ENCODE peak calls at places on chromosomes 4 and X, in four cellular contexts. One of them, this sample, is unnamed.

GRCh38 chrX:115030635-115031034 is 13.2 kb upstream of the IL13RA2 start:
- DNase-seq in psoas muscle: no peak
- DNase-seq in Kasumi-1: no peak
- DNase-seq in stimulated activated effector memory CD8-positive, alpha-beta T cell treated with anti-CD3 and anti-CD28 coated beads, Interleukin-12 subunit alpha, Interleukin-12 subunit beta, amount 100 ng/mL, for 72 hours: no peak
- DNase-seq in this sample: no peak

GRCh38 chrX:101357166-101357795 is 8.7 kb upstream of the TIMM8A start:
- DNase-seq in Kasumi-1: peak
- DNase-seq in stimulated activated effector memory CD8-positive, alpha-beta T cell treated with anti-CD3 and anti-CD28 coated beads, Interleukin-12 subunit alpha, Interleukin-12 subunit beta, amount 100 ng/mL, for 72 hours: no peak
- DNase-seq in psoas muscle: no peak
- DNase-seq in this sample: no peak

GRCh38 chrX:69546417-69546816 is 42.3 kb downstream of the NALF2 start:
- DNase-seq in stimulated activated effector memory CD8-positive, alpha-beta T cell treated with anti-CD3 and anti-CD28 coated beads, Interleukin-12 subunit alpha, Interleukin-12 subunit beta, amount 100 ng/mL, for 72 hours: no peak
- DNase-seq in psoas muscle: no peak
- DNase-seq in Kasumi-1: no peak
- DNase-seq in this sample: no peak

GRCh38 chr4:71189471-71189870 is 149.3 kb upstream of the SLC4A4 start:
- DNase-seq in stimulated activated effector memory CD8-positive, alpha-beta T cell treated with anti-CD3 and anti-CD28 coated beads, Interleukin-12 subunit alpha, Interleukin-12 subunit beta, amount 100 ng/mL, for 72 hours: no peak
- DNase-seq in psoas muscle: no peak
- DNase-seq in Kasumi-1: no peak
- DNase-seq in this sample: no peak

GRCh38 chr4:2354760-2355159 is 63.7 kb downstream of the ZFYVE28 start:
- DNase-seq in stimulated activated effector memory CD8-positive, alpha-beta T cell treated with anti-CD3 and anti-CD28 coated beads, Interleukin-12 subunit alpha, Interleukin-12 subunit beta, amount 100 ng/mL, for 72 hours: no peak
- DNase-seq in psoas muscle: no peak
- DNase-seq in Kasumi-1: no peak
- DNase-seq in this sample: no peak

GRCh38 chr4:43842594-43842993 is 606.0 kb downstream of the KCTD8 start:
- DNase-seq in stimulated activated effector memory CD8-positive, alpha-beta T cell treated with anti-CD3 and anti-CD28 coated beads, Interleukin-12 subunit alpha, Interleukin-12 subunit beta, amount 100 ng/mL, for 72 hours: no peak
- DNase-seq in Kasumi-1: no peak
- DNase-seq in psoas muscle: no peak
- DNase-seq in this sample: no peak

GRCh38 chr4:125243835-125244397 is 70.8 kb upstream of the FAT4 start:
- DNase-seq in stimulated activated effector memory CD8-positive, alpha-beta T cell treated with anti-CD3 and anti-CD28 coated beads, Interleukin-12 subunit alpha, Interleukin-12 subunit beta, amount 100 ng/mL, for 72 hours: no peak
- DNase-seq in Kasumi-1: no peak
- DNase-seq in psoas muscle: no peak
- DNase-seq in this sample: no peak

GRCh38 chr4:13892739-13893105 is 265.2 kb upstream of the BOD1L1 start:
- DNase-seq in stimulated activated effector memory CD8-positive, alpha-beta T cell treated with anti-CD3 and anti-CD28 coated beads, Interleukin-12 subunit alpha, Interleukin-12 subunit beta, amount 100 ng/mL, for 72 hours: no peak
- DNase-seq in psoas muscle: no peak
- DNase-seq in Kasumi-1: no peak
- DNase-seq in this sample: no peak

GRCh38 chr4:82677327-82677726 is 115.5 kb upstream of the TMEM150C start:
- DNase-seq in Kasumi-1: no peak
- DNase-seq in stimulated activated effector memory CD8-positive, alpha-beta T cell treated with anti-CD3 and anti-CD28 coated beads, Interleukin-12 subunit alpha, Interleukin-12 subunit beta, amount 100 ng/mL, for 72 hours: no peak
- DNase-seq in psoas muscle: no peak
- DNase-seq in this sample: no peak

GRCh38 chr4:4704267-4704666 is 155.2 kb upstream of the MSX1 start:
- DNase-seq in Kasumi-1: peak
- DNase-seq in stimulated activated effector memory CD8-positive, alpha-beta T cell treated with anti-CD3 and anti-CD28 coated beads, Interleukin-12 subunit alpha, Interleukin-12 subunit beta, amount 100 ng/mL, for 72 hours: no peak
- DNase-seq in psoas muscle: no peak
- DNase-seq in this sample: no peak

GRCh38 chr4:44623687-44624086 is 27.7 kb downstream of the YIPF7 start:
- DNase-seq in psoas muscle: no peak
- DNase-seq in stimulated activated effector memory CD8-positive, alpha-beta T cell treated with anti-CD3 and anti-CD28 coated beads, Interleukin-12 subunit alpha, Interleukin-12 subunit beta, amount 100 ng/mL, for 72 hours: no peak
- DNase-seq in Kasumi-1: no peak
- DNase-seq in this sample: no peak

GRCh38 chr4:111562811-111563210 is 582.4 kb upstream of the FAM241A start:
- DNase-seq in Kasumi-1: no peak
- DNase-seq in psoas muscle: no peak
- DNase-seq in stimulated activated effector memory CD8-positive, alpha-beta T cell treated with anti-CD3 and anti-CD28 coated beads, Interleukin-12 subunit alpha, Interleukin-12 subunit beta, amount 100 ng/mL, for 72 hours: no peak
- DNase-seq in this sample: no peak

GRCh38 chr4:165874799-165875371 is 1.8 kb downstream of the TLL1 start:
- DNase-seq in stimulated activated effector memory CD8-positive, alpha-beta T cell treated with anti-CD3 and anti-CD28 coated beads, Interleukin-12 subunit alpha, Interleukin-12 subunit beta, amount 100 ng/mL, for 72 hours: no peak
- DNase-seq in Kasumi-1: no peak
- DNase-seq in psoas muscle: peak
- DNase-seq in this sample: no peak

GRCh38 chr4:73705056-73705432 is 35.3 kb upstream of the CXCL8 start:
- DNase-seq in stimulated activated effector memory CD8-positive, alpha-beta T cell treated with anti-CD3 and anti-CD28 coated beads, Interleukin-12 subunit alpha, Interleukin-12 subunit beta, amount 100 ng/mL, for 72 hours: no peak
- DNase-seq in Kasumi-1: no peak
- DNase-seq in psoas muscle: no peak
- DNase-seq in this sample: no peak

GRCh38 chr4:186887211-186887785 is 163.6 kb upstream of the FAT1 start:
- DNase-seq in psoas muscle: no peak
- DNase-seq in Kasumi-1: no peak
- DNase-seq in stimulated activated effector memory CD8-positive, alpha-beta T cell treated with anti-CD3 and anti-CD28 coated beads, Interleukin-12 subunit alpha, Interleukin-12 subunit beta, amount 100 ng/mL, for 72 hours: no peak
- DNase-seq in this sample: no peak

GRCh38 chrX:30992381-30992904 is 79.4 kb downstream of the FTHL17 start:
- DNase-seq in psoas muscle: no peak
- DNase-seq in stimulated activated effector memory CD8-positive, alpha-beta T cell treated with anti-CD3 and anti-CD28 coated beads, Interleukin-12 subunit alpha, Interleukin-12 subunit beta, amount 100 ng/mL, for 72 hours: no peak
- DNase-seq in Kasumi-1: no peak
- DNase-seq in this sample: no peak

GRCh38 chrX:101462892-101463291 is 22.4 kb upstream of the ARMCX4 start:
- DNase-seq in Kasumi-1: peak
- DNase-seq in psoas muscle: no peak
- DNase-seq in stimulated activated effector memory CD8-positive, alpha-beta T cell treated with anti-CD3 and anti-CD28 coated beads, Interleukin-12 subunit alpha, Interleukin-12 subunit beta, amount 100 ng/mL, for 72 hours: no peak
- DNase-seq in this sample: no peak

GRCh38 chrX:40098264-40099045 is 697 bp upstream of the BCOR start:
- DNase-seq in Kasumi-1: no peak
- DNase-seq in stimulated activated effector memory CD8-positive, alpha-beta T cell treated with anti-CD3 and anti-CD28 coated beads, Interleukin-12 subunit alpha, Interleukin-12 subunit beta, amount 100 ng/mL, for 72 hours: no peak
- DNase-seq in psoas muscle: peak
- DNase-seq in this sample: peak

GRCh38 chr4:23903859-23904438 is 14.1 kb upstream of the PPARGC1A start:
- DNase-seq in Kasumi-1: no peak
- DNase-seq in stimulated activated effector memory CD8-positive, alpha-beta T cell treated with anti-CD3 and anti-CD28 coated beads, Interleukin-12 subunit alpha, Interleukin-12 subunit beta, amount 100 ng/mL, for 72 hours: no peak
- DNase-seq in psoas muscle: no peak
- DNase-seq in this sample: no peak

GRCh38 chrX:11269996-11270395 is 23.2 kb upstream of the AMELX start:
- DNase-seq in stimulated activated effector memory CD8-positive, alpha-beta T cell treated with anti-CD3 and anti-CD28 coated beads, Interleukin-12 subunit alpha, Interleukin-12 subunit beta, amount 100 ng/mL, for 72 hours: no peak
- DNase-seq in Kasumi-1: no peak
- DNase-seq in psoas muscle: no peak
- DNase-seq in this sample: no peak